ENCODE peak calls at places on chromosomes 6 and 20, in six cellular contexts. O is NCI-H1436; S is activated naive CD4-positive, alpha-beta T cell treated with anti-CD3 and anti-CD28 coated beads for 36 hours; D is activated CD4-positive, alpha-beta T cell treated with anti-CD3 and anti-CD28 coated beads, Interleukin-2, amount 50 U/mL, for 1 hour; V is DMS153; C is hepatocyte. F is an unnamed sample.

GRCh38 chr20:37902504-37903313 is at the start of gene VSTM2L:
- DNase-seq in O (no peak), S (peak; percentile 28), D (no peak), V (no peak), C (peak; percentile 65), F (peak; percentile 35)

GRCh38 chr6:158041370-158041769 is 59.7 kb downstream of the SYNJ2 start:
- DNase-seq in O (no peak), S (no peak), D (no peak), V (no peak), C (no peak), F (no peak)

GRCh38 chr20:400121-400450 is 8.0 kb upstream of the RBCK1 start:
- DNase-seq in O (no peak), S (no peak), D (no peak), V (no peak), C (no peak), F (no peak)

GRCh38 chr6:96900873-96901272 is 3.2 kb upstream of the NDUFAF4 start:
- DNase-seq in O (no peak), S (no peak), D (no peak), V (no peak), C (no peak), F (no peak)

GRCh38 chr6:113645576-113645970 is 211.6 kb upstream of the MARCKS start:
- DNase-seq in O (no peak), S (no peak), D (no peak), V (no peak), C (peak; percentile 77), F (no peak)

GRCh38 chr20:14234666-14235295 is 102.6 kb downstream of the FLRT3 start:
- DNase-seq in O (no peak), S (no peak), D (no peak), V (no peak), C (no peak), F (no peak)

GRCh38 chr6:139654309-139654708 is 279.9 kb upstream of the CITED2 start:
- DNase-seq in O (no peak), S (no peak), D (no peak), V (no peak), C (no peak), F (no peak)

GRCh38 chr6:686528-686927 is 6.4 kb downstream of the EXOC2 start:
- DNase-seq in O (no peak), S (no peak), D (no peak), V (no peak), C (peak; percentile 50), F (no peak)

GRCh38 chr6:98835149-98836024 is 1.0 kb downstream of the POU3F2 start:
- DNase-seq in O (no peak), S (no peak), D (no peak), V (no peak), C (peak; percentile 27), F (no peak)

GRCh38 chr6:73031094-73031782 is 194.1 kb downstream of the KHDC1L start:
- DNase-seq in O (no peak), S (no peak), D (no peak), V (no peak), C (no peak), F (no peak)

GRCh38 chr6:90484903-90485302 is 102.0 kb downstream of the MAP3K7 start:
- DNase-seq in O (no peak), S (no peak), D (no peak), V (no peak), C (no peak), F (no peak)

GRCh38 chr20:63686492-63687321 is 9.7 kb upstream of the TNFRSF6B start:
- DNase-seq in O (no peak), S (peak; percentile 88), D (no peak), V (no peak), C (peak; percentile 60), F (no peak)

GRCh38 chr6:6007311-6008113 is 787 bp upstream of the NRN1 start:
- DNase-seq in O (peak; percentile 68), S (peak; percentile 61), D (no peak), V (peak; percentile 51), C (no peak), F (peak; percentile 90)